ENCODE peak calls at places on chromosome 3, in eight cellular contexts. R, V, B, J, K, Y, N and S are unnamed samples.

GRCh38 chr3:193499801-193500485 is 54.8 kb downstream of the ATP13A4 start:
- DNase-seq in R (no peak), V (no peak), B (no peak), J (no peak), K (no peak), Y (no peak), N (no peak), S (no peak)

GRCh38 chr3:134037168-134037567 is 7.4 kb upstream of the SLCO2A1 start:
- DNase-seq in R (no peak), V (no peak), B (no peak), J (no peak), K (peak; percentile 56), Y (no peak), N (no peak), S (no peak)

GRCh38 chr3:161020264-161020663 is 84.9 kb downstream of the B3GALNT1 start:
- DNase-seq in R (no peak), V (no peak), B (no peak), J (no peak), K (no peak), Y (no peak), N (no peak), S (no peak)

GRCh38 chr3:196340466-196340865 is 2.3 kb upstream of the TM4SF19 start:
- DNase-seq in R (no peak), V (no peak), B (no peak), J (no peak), K (no peak), Y (no peak), N (no peak), S (no peak)

GRCh38 chr3:187750041-187750512 is 4.8 kb upstream of the BCL6 start:
- DNase-seq in R (no peak), V (peak; percentile 75), B (no peak), J (no peak), K (peak; percentile 78), Y (no peak), N (no peak), S (no peak)

GRCh38 chr3:8793242-8793641 is 23.8 kb upstream of the OXTR start:
- DNase-seq in R (peak; percentile 53), V (no peak), B (no peak), J (peak; percentile 88), K (no peak), Y (peak; percentile 12), N (no peak), S (peak; percentile 87)

GRCh38 chr3:49722896-49723295 is 855 bp downstream of the GMPPB start:
- DNase-seq in R (no peak), V (no peak), B (no peak), J (no peak), K (no peak), Y (no peak), N (no peak), S (no peak)

GRCh38 chr3:148223266-148223665 is 474.4 kb upstream of the AGTR1 start:
- DNase-seq in R (peak; percentile 18), V (no peak), B (no peak), J (peak; percentile 16), K (no peak), Y (no peak), N (no peak), S (no peak)

GRCh38 chr3:49616491-49616941 is 57.6 kb upstream of the APEH start:
- DNase-seq in R (peak; percentile 52), V (peak; percentile 63), B (no peak), J (peak; percentile 55), K (no peak), Y (peak; percentile 15), N (no peak), S (peak; percentile 63)

GRCh38 chr3:65828706-65829105 is 210.0 kb downstream of the MAGI1 start:
- DNase-seq in R (no peak), V (no peak), B (no peak), J (peak; percentile 53), K (no peak), Y (peak; percentile 52), N (no peak), S (peak; percentile 67)

GRCh38 chr3:17982211-17982880 is 239.9 kb upstream of the TBC1D5 start:
- DNase-seq in R (no peak), V (no peak), B (no peak), J (no peak), K (no peak), Y (no peak), N (no peak), S (no peak)

GRCh38 chr3:30720586-30721313 is 114.3 kb downstream of the TGFBR2 start:
- DNase-seq in R (peak; percentile 25), V (no peak), B (no peak), J (peak; percentile 88), K (no peak), Y (peak; percentile 80), N (no peak), S (peak; percentile 78)

GRCh38 chr3:58004972-58005371 is 3.2 kb upstream of the FLNB start:
- DNase-seq in R (peak; percentile 48), V (no peak), B (no peak), J (peak; percentile 85), K (no peak), Y (peak; percentile 47), N (no peak), S (peak; percentile 74)

GRCh38 chr3:9866639-9867038 is 13.4 kb downstream of the CIDEC start:
- DNase-seq in R (peak; percentile 59), V (no peak), B (no peak), J (no peak), K (peak; percentile 94), Y (no peak), N (no peak), S (no peak)

GRCh38 chr3:54222318-54222717 is 100.0 kb downstream of the CACNA2D3 start:
- DNase-seq in R (no peak), V (no peak), B (no peak), J (no peak), K (no peak), Y (no peak), N (no peak), S (no peak)

GRCh38 chr3:125585595-125586223 is 9.6 kb downstream of the OSBPL11 start:
- DNase-seq in R (peak; percentile 90), V (peak; percentile 73), B (no peak), J (peak; percentile 71), K (peak; percentile 79), Y (peak; percentile 43), N (peak; percentile 22), S (peak; percentile 71)

GRCh38 chr3:64460877-64461276 is 226.9 kb downstream of the ADAMTS9 start:
- DNase-seq in R (no peak), V (no peak), B (no peak), J (peak; percentile 79), K (no peak), Y (peak; percentile 71), N (no peak), S (peak; percentile 92)

GRCh38 chr3:47283596-47284364 is 1.0 kb downstream of the KLHL18 start:
- DNase-seq in R (no peak), V (peak; percentile 31), B (no peak), J (peak; percentile 10), K (peak; percentile 60), Y (no peak), N (no peak), S (peak; percentile 24)

GRCh38 chr3:153572165-153572564 is 410.1 kb downstream of the RAP2B start:
- DNase-seq in R (no peak), V (no peak), B (no peak), J (no peak), K (no peak), Y (no peak), N (no peak), S (no peak)

GRCh38 chr3:46713048-46713897 is 4.4 kb downstream of the PRSS50 start:
- DNase-seq in R (no peak), V (no peak), B (no peak), J (no peak), K (peak; percentile 46), Y (no peak), N (no peak), S (no peak)

GRCh38 chr3:52221563-52222318 is 3.7 kb downstream of the TLR9 start:
- DNase-seq in R (no peak), V (no peak), B (no peak), J (no peak), K (no peak), Y (no peak), N (peak; percentile 52), S (no peak)

GRCh38 chr3:29240248-29240647 is 40.6 kb upstream of the RBMS3 start:
- DNase-seq in R (peak; percentile 59), V (peak; percentile 11), B (no peak), J (peak; percentile 73), K (no peak), Y (peak; percentile 53), N (no peak), S (peak; percentile 80)